ENCODE peak calls at places on chromosomes 1 and 21, in eight cellular contexts. One of them, this sample, is unnamed.

GRCh38 chr1:229117664-229118300 is 153.1 kb upstream of the RAB4A start:
- DNase-seq in fibroblast of the aortic adventitia: peak; percentile 76
- DNase-seq in WERI-Rb-1: no peak
- DNase-seq in psoas muscle: peak; percentile 43
- DNase-seq in AG04449: no peak
- DNase-seq in A549: peak; percentile 47
- DNase-seq in NB4: no peak
- DNase-seq in heart left ventricle: peak; percentile 37
- DNase-seq in this sample: peak; percentile 42

GRCh38 chr1:225868631-225869330 is 13.4 kb downstream of the TMEM63A start:
- DNase-seq in fibroblast of the aortic adventitia: no peak
- DNase-seq in WERI-Rb-1: peak; percentile 78
- DNase-seq in psoas muscle: no peak
- DNase-seq in AG04449: no peak
- DNase-seq in A549: no peak
- DNase-seq in NB4: no peak
- DNase-seq in heart left ventricle: no peak
- DNase-seq in this sample: no peak

GRCh38 chr1:156895927-156896326 is 2.4 kb downstream of the PEAR1 start:
- DNase-seq in fibroblast of the aortic adventitia: peak; percentile 63
- DNase-seq in WERI-Rb-1: no peak
- DNase-seq in psoas muscle: no peak
- DNase-seq in AG04449: no peak
- DNase-seq in A549: no peak
- DNase-seq in NB4: no peak
- DNase-seq in heart left ventricle: no peak
- DNase-seq in this sample: no peak

GRCh38 chr1:100597069-100597741 is 59.3 kb downstream of the GPR88 start:
- DNase-seq in fibroblast of the aortic adventitia: peak; percentile 87
- DNase-seq in WERI-Rb-1: no peak
- DNase-seq in psoas muscle: no peak
- DNase-seq in AG04449: peak; percentile 66
- DNase-seq in A549: no peak
- DNase-seq in NB4: peak; percentile 75
- DNase-seq in heart left ventricle: no peak
- DNase-seq in this sample: peak; percentile 85

GRCh38 chr1:26848947-26849774 is 13.8 kb upstream of the SFN start:
- DNase-seq in fibroblast of the aortic adventitia: peak; percentile 82
- DNase-seq in WERI-Rb-1: no peak
- DNase-seq in psoas muscle: peak; percentile 61
- DNase-seq in AG04449: peak; percentile 24
- DNase-seq in A549: peak; percentile 95
- DNase-seq in NB4: no peak
- DNase-seq in heart left ventricle: no peak
- DNase-seq in this sample: peak; percentile 94

GRCh38 chr1:45009956-45010854 is 919 bp downstream of the HECTD3 start:
- DNase-seq in fibroblast of the aortic adventitia: no peak
- DNase-seq in WERI-Rb-1: no peak
- DNase-seq in psoas muscle: no peak
- DNase-seq in AG04449: no peak
- DNase-seq in A549: no peak
- DNase-seq in NB4: peak; percentile 19
- DNase-seq in heart left ventricle: no peak
- DNase-seq in this sample: no peak

GRCh38 chr21:38888956-38889605 is 83.4 kb downstream of the ETS2 start:
- DNase-seq in fibroblast of the aortic adventitia: peak; percentile 78
- DNase-seq in WERI-Rb-1: no peak
- DNase-seq in psoas muscle: no peak
- DNase-seq in AG04449: no peak
- DNase-seq in A549: no peak
- DNase-seq in NB4: no peak
- DNase-seq in heart left ventricle: no peak
- DNase-seq in this sample: no peak

GRCh38 chr1:59526240-59526639 is 229.3 kb downstream of the FGGY start:
- DNase-seq in fibroblast of the aortic adventitia: no peak
- DNase-seq in WERI-Rb-1: no peak
- DNase-seq in psoas muscle: no peak
- DNase-seq in AG04449: no peak
- DNase-seq in A549: no peak
- DNase-seq in NB4: no peak
- DNase-seq in heart left ventricle: no peak
- DNase-seq in this sample: no peak

GRCh38 chr1:65820983-65821382 is 28.3 kb downstream of the PDE4B start:
- DNase-seq in fibroblast of the aortic adventitia: peak; percentile 86
- DNase-seq in WERI-Rb-1: no peak
- DNase-seq in psoas muscle: no peak
- DNase-seq in AG04449: peak; percentile 89
- DNase-seq in A549: peak; percentile 1
- DNase-seq in NB4: peak; percentile 15
- DNase-seq in heart left ventricle: no peak
- DNase-seq in this sample: peak; percentile 95

GRCh38 chr1:162235261-162235780 is 141.3 kb downstream of the SPATA46 start:
- DNase-seq in fibroblast of the aortic adventitia: no peak
- DNase-seq in WERI-Rb-1: peak; percentile 51
- DNase-seq in psoas muscle: no peak
- DNase-seq in AG04449: no peak
- DNase-seq in A549: peak; percentile 9
- DNase-seq in NB4: peak; percentile 27
- DNase-seq in heart left ventricle: no peak
- DNase-seq in this sample: peak; percentile 98

GRCh38 chr1:4653796-4654715 is at the start of gene AJAP1:
- DNase-seq in fibroblast of the aortic adventitia: no peak
- DNase-seq in WERI-Rb-1: peak; percentile 19
- DNase-seq in psoas muscle: peak; percentile 25
- DNase-seq in AG04449: no peak
- DNase-seq in A549: no peak
- DNase-seq in NB4: no peak
- DNase-seq in heart left ventricle: no peak
- DNase-seq in this sample: no peak

GRCh38 chr1:207649865-207650580 is 5.1 kb downstream of the CR1L start:
- DNase-seq in fibroblast of the aortic adventitia: no peak
- DNase-seq in WERI-Rb-1: no peak
- DNase-seq in psoas muscle: no peak
- DNase-seq in AG04449: no peak
- DNase-seq in A549: no peak
- DNase-seq in NB4: no peak
- DNase-seq in heart left ventricle: no peak
- DNase-seq in this sample: no peak

GRCh38 chr1:150563340-150564038 is 14.3 kb downstream of the ADAMTSL4 start:
- DNase-seq in fibroblast of the aortic adventitia: peak; percentile 76
- DNase-seq in WERI-Rb-1: no peak
- DNase-seq in psoas muscle: no peak
- DNase-seq in AG04449: no peak
- DNase-seq in A549: peak; percentile 60
- DNase-seq in NB4: no peak
- DNase-seq in heart left ventricle: peak; percentile 80
- DNase-seq in this sample: peak; percentile 50

GRCh38 chr1:64073705-64074104 is 129.7 kb upstream of the UBE2U start:
- DNase-seq in fibroblast of the aortic adventitia: peak; percentile 18
- DNase-seq in WERI-Rb-1: peak; percentile 42
- DNase-seq in psoas muscle: no peak
- DNase-seq in AG04449: no peak
- DNase-seq in A549: no peak
- DNase-seq in NB4: no peak
- DNase-seq in heart left ventricle: no peak
- DNase-seq in this sample: peak; percentile 56

GRCh38 chr1:10626011-10626731 is 151.4 kb downstream of the PEX14 start:
- DNase-seq in fibroblast of the aortic adventitia: no peak
- DNase-seq in WERI-Rb-1: no peak
- DNase-seq in psoas muscle: no peak
- DNase-seq in AG04449: no peak
- DNase-seq in A549: no peak
- DNase-seq in NB4: no peak
- DNase-seq in heart left ventricle: no peak
- DNase-seq in this sample: no peak

GRCh38 chr21:39097981-39098380 is 85.3 kb downstream of the PSMG1 start:
- DNase-seq in fibroblast of the aortic adventitia: no peak
- DNase-seq in WERI-Rb-1: no peak
- DNase-seq in psoas muscle: no peak
- DNase-seq in AG04449: no peak
- DNase-seq in A549: no peak
- DNase-seq in NB4: no peak
- DNase-seq in heart left ventricle: peak; percentile 56
- DNase-seq in this sample: no peak

GRCh38 chr1:177229781-177230180 is 59.0 kb downstream of the BRINP2 start:
- DNase-seq in fibroblast of the aortic adventitia: no peak
- DNase-seq in WERI-Rb-1: no peak
- DNase-seq in psoas muscle: no peak
- DNase-seq in AG04449: no peak
- DNase-seq in A549: no peak
- DNase-seq in NB4: no peak
- DNase-seq in heart left ventricle: no peak
- DNase-seq in this sample: no peak

GRCh38 chr1:172041689-172042088 is 200.4 kb downstream of the DNM3 start:
- DNase-seq in fibroblast of the aortic adventitia: peak; percentile 69
- DNase-seq in WERI-Rb-1: no peak
- DNase-seq in psoas muscle: no peak
- DNase-seq in AG04449: peak; percentile 4
- DNase-seq in A549: peak; percentile 25
- DNase-seq in NB4: no peak
- DNase-seq in heart left ventricle: no peak
- DNase-seq in this sample: peak; percentile 49

GRCh38 chr1:174883361-174883760 is 116.4 kb upstream of the CACYBP start:
- DNase-seq in fibroblast of the aortic adventitia: peak; percentile 30
- DNase-seq in WERI-Rb-1: no peak
- DNase-seq in psoas muscle: no peak
- DNase-seq in AG04449: peak; percentile 9
- DNase-seq in A549: peak; percentile 23
- DNase-seq in NB4: peak; percentile 21
- DNase-seq in heart left ventricle: no peak
- DNase-seq in this sample: peak; percentile 59

DNA sequence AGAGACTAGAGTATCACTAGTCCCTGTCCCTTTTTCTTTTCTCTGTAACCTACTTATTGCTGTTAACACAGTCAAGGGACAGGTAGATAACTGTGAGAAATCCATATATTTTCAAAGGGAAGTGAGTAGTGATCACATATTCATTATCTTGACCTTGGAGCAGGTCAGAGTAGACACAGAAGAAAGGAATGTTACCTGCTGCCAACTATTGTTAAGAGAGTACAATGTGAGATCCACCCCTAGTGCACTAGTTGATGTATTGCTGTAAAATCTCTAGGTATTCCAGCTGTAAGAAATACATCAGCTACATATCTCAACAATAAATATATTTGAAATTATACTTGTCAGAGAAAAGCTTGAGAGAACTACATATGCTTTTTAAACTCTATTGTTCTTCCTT is 68.7 kb upstream of the ADGRL2 start:
- DNase-seq in fibroblast of the aortic adventitia: peak; percentile 69
- DNase-seq in WERI-Rb-1: no peak
- DNase-seq in psoas muscle: no peak
- DNase-seq in AG04449: no peak
- DNase-seq in A549: peak; percentile 9
- DNase-seq in NB4: no peak
- DNase-seq in heart left ventricle: no peak
- DNase-seq in this sample: peak; percentile 3
- TF ChIP-seq CTCF in fibroblast of the aortic adventitia: peak; percentile 39
- TF ChIP-seq CTCF in WERI-Rb-1: no peak
- TF ChIP-seq CTCF in psoas muscle: no peak
- TF ChIP-seq CTCF in AG04449: no peak
- TF ChIP-seq CTCF in A549: no peak
- TF ChIP-seq CTCF in NB4: no peak
- TF ChIP-seq CTCF in heart left ventricle: no peak
- TF ChIP-seq CTCF in this sample: no peak

DNA sequence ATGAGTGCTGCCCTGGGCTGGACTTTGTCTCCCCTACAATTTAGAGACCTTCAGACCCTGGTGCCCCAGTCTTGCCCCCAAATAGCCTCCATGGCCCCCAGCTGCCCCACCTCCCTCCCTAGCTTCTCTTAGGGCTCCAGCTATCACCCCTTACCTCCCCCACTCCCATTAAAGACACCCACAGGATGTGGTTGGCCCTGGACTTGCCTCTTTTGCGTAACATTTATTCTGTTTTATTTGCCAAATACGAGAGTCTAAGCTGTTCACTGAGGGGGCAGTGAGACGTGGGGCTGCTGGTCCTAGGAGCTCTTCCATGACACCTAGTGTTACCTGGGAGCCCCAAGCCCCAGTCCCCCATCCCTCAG is 4.5 kb downstream of the ZC3H12A start:
- DNase-seq in fibroblast of the aortic adventitia: peak; percentile 52
- DNase-seq in WERI-Rb-1: no peak
- DNase-seq in psoas muscle: peak; percentile 12
- DNase-seq in AG04449: no peak
- DNase-seq in A549: peak; percentile 22
- DNase-seq in NB4: peak; percentile 91
- DNase-seq in heart left ventricle: no peak
- DNase-seq in this sample: peak; percentile 78
- H3K4me3 ChIP-seq in fibroblast of the aortic adventitia: peak overlapping the region; percentile 63
- H3K4me3 ChIP-seq in WERI-Rb-1: no peak overlapping the region
- H3K4me3 ChIP-seq in psoas muscle: peak overlapping the region; percentile 72
- H3K4me3 ChIP-seq in AG04449: peak overlapping the region; percentile 48
- H3K4me3 ChIP-seq in A549: peak overlapping the region; percentile 85
- H3K4me3 ChIP-seq in NB4: peak overlapping the region; percentile 90
- H3K4me3 ChIP-seq in heart left ventricle: peak overlapping the region; percentile 27
- H3K4me3 ChIP-seq in this sample: peak overlapping the region; percentile 44

GRCh38 chr1:183331095-183331742 is 87.0 kb downstream of the NMNAT2 start:
- DNase-seq in fibroblast of the aortic adventitia: no peak
- DNase-seq in WERI-Rb-1: no peak
- DNase-seq in psoas muscle: no peak
- DNase-seq in AG04449: no peak
- DNase-seq in A549: no peak
- DNase-seq in NB4: no peak
- DNase-seq in heart left ventricle: no peak
- DNase-seq in this sample: no peak
- TF ChIP-seq CTCF in fibroblast of the aortic adventitia: peak; percentile 1
- TF ChIP-seq CTCF in WERI-Rb-1: no peak
- TF ChIP-seq CTCF in psoas muscle: no peak
- TF ChIP-seq CTCF in AG04449: no peak
- TF ChIP-seq CTCF in A549: no peak
- TF ChIP-seq CTCF in NB4: no peak
- TF ChIP-seq CTCF in heart left ventricle: no peak
- TF ChIP-seq CTCF in this sample: no peak

GRCh38 chr21:44582055-44582454 is 1.7 kb upstream of the KRTAP10-5 start:
- DNase-seq in fibroblast of the aortic adventitia: no peak
- DNase-seq in WERI-Rb-1: no peak
- DNase-seq in psoas muscle: no peak
- DNase-seq in AG04449: no peak
- DNase-seq in A549: no peak
- DNase-seq in NB4: no peak
- DNase-seq in heart left ventricle: no peak
- DNase-seq in this sample: no peak

GRCh38 chr21:44578371-44579055 is 1.9 kb downstream of the KRTAP10-5 start:
- DNase-seq in fibroblast of the aortic adventitia: no peak
- DNase-seq in WERI-Rb-1: no peak
- DNase-seq in psoas muscle: no peak
- DNase-seq in AG04449: no peak
- DNase-seq in A549: no peak
- DNase-seq in NB4: no peak
- DNase-seq in heart left ventricle: no peak
- DNase-seq in this sample: no peak

GRCh38 chr21:44579056-44579832 is 1.2 kb downstream of the KRTAP10-5 start:
- DNase-seq in fibroblast of the aortic adventitia: no peak
- DNase-seq in WERI-Rb-1: no peak
- DNase-seq in psoas muscle: no peak
- DNase-seq in AG04449: no peak
- DNase-seq in A549: no peak
- DNase-seq in NB4: no peak
- DNase-seq in heart left ventricle: no peak
- DNase-seq in this sample: no peak

GRCh38 chr21:44581158-44581557 is 754 bp upstream of the KRTAP10-5 start:
- DNase-seq in fibroblast of the aortic adventitia: no peak
- DNase-seq in WERI-Rb-1: no peak
- DNase-seq in psoas muscle: no peak
- DNase-seq in AG04449: no peak
- DNase-seq in A549: no peak
- DNase-seq in NB4: no peak
- DNase-seq in heart left ventricle: no peak
- DNase-seq in this sample: no peak

GRCh38 chr21:44579833-44580144 is 615 bp downstream of the KRTAP10-5 start:
- DNase-seq in fibroblast of the aortic adventitia: no peak
- DNase-seq in WERI-Rb-1: no peak
- DNase-seq in psoas muscle: no peak
- DNase-seq in AG04449: no peak
- DNase-seq in A549: no peak
- DNase-seq in NB4: no peak
- DNase-seq in heart left ventricle: no peak
- DNase-seq in this sample: no peak
- H3K4me3 ChIP-seq in fibroblast of the aortic adventitia: no peak overlapping the region
- H3K4me3 ChIP-seq in WERI-Rb-1: no peak overlapping the region
- H3K4me3 ChIP-seq in psoas muscle: no peak overlapping the region
- H3K4me3 ChIP-seq in AG04449: no peak overlapping the region
- H3K4me3 ChIP-seq in A549: no peak overlapping the region
- H3K4me3 ChIP-seq in NB4: no peak overlapping the region
- H3K4me3 ChIP-seq in heart left ventricle: no peak overlapping the region
- H3K4me3 ChIP-seq in this sample: no peak overlapping the region